ENCODE peak calls at places on chromosomes 13 and 19, in nine cellular contexts. U is RWPE1, K is cardiac muscle cell, X is progenitor cell of endocrine pancreas, N is neural progenitor cell, T is heart right ventricle, M is fibroblast of the aortic adventitia, O is PC-3, L is AG04449. Z is an unnamed sample.
A peak's percentile ranks its signal among the peaks of the same experiment; 100 is the strongest.

GRCh38 chr13:101979825-101980224 is 422.0 kb downstream of the FGF14 start:
- DNase-seq in U (no peak), N (no peak), O (no peak), K (no peak), X (no peak), L (no peak), M (no peak), T (no peak), Z (no peak)

GRCh38 chr13:89856512-89856911 is 1491.0 kb upstream of the MIR17HG start:
- DNase-seq in K (no peak), N (no peak), T (no peak), X (no peak), O (no peak), U (no peak), M (no peak), L (no peak), Z (no peak)

GRCh38 chr13:49616688-49617065 is 11.6 kb upstream of the ARL11 start:
- DNase-seq in X (no peak), U (no peak), L (no peak), T (no peak), K (no peak), N (no peak), O (no peak), M (no peak), Z (no peak)

GRCh38 chr13:72716776-72717175 is 10.7 kb downstream of the MZT1 start:
- DNase-seq in M (no peak), T (no peak), O (no peak), L (no peak), K (no peak), N (no peak), X (no peak), U (no peak), Z (no peak)

GRCh38 chr19:57620673-57621348 is 6.8 kb downstream of the ZNF134 start:
- DNase-seq in X (no peak), T (no peak), O (no peak), M (peak; percentile 9), N (no peak), K (no peak), U (no peak), L (no peak), Z (no peak)

GRCh38 chr19:18287836-18288772 is 6.7 kb upstream of the JUND start:
- DNase-seq in M (no peak), N (peak; percentile 89), T (no peak), L (no peak), K (peak; percentile 60), O (no peak), X (no peak), U (no peak), Z (no peak)

GRCh38 chr19:48271531-48272151 is 1.8 kb downstream of the ZNF114 start:
- DNase-seq in N (peak; percentile 76), M (peak; percentile 50), K (peak; percentile 61), O (peak; percentile 23), L (no peak), U (peak; percentile 23), T (peak; percentile 40), X (peak; percentile 29), Z (no peak)

GRCh38 chr13:51912091-51912490 is 50.3 kb downstream of the CCDC70 start:
- DNase-seq in L (no peak), K (no peak), T (no peak), N (no peak), M (no peak), O (peak; percentile 52), X (no peak), U (no peak), Z (no peak)

GRCh38 chr19:17719730-17720486 is 628 bp downstream of the MAP1S start:
- DNase-seq in K (no peak), N (peak; percentile 37), U (peak; percentile 76), T (no peak), M (no peak), O (peak; percentile 34), X (no peak), L (no peak), Z (no peak)

GRCh38 chr13:48678316-48678715 is 24.6 kb downstream of the CYSLTR2 start:
- DNase-seq in X (no peak), T (no peak), N (peak; percentile 7), M (no peak), U (no peak), O (no peak), L (no peak), K (no peak), Z (no peak)

GRCh38 chr13:54312885-54313284 is 1284.3 kb downstream of the OLFM4 start:
- DNase-seq in X (no peak), N (no peak), O (no peak), U (no peak), M (no peak), T (no peak), K (no peak), L (no peak), Z (no peak)

GRCh38 chr19:5271145-5271544 is 69.5 kb downstream of the PTPRS start:
- DNase-seq in X (no peak), N (no peak), U (no peak), M (no peak), K (no peak), O (peak; percentile 37), L (no peak), T (no peak), Z (no peak)

GRCh38 chr19:46748325-46749109 is 2.3 kb upstream of the STRN4 start:
- DNase-seq in M (peak; percentile 76), U (no peak), T (peak; percentile 64), L (no peak), K (peak; percentile 78), X (peak; percentile 35), O (peak; percentile 63), N (peak; percentile 87), Z (no peak)

GRCh38 chr13:39417643-39418042 is 185.3 kb downstream of the LHFPL6 start:
- DNase-seq in X (no peak), T (no peak), M (peak; percentile 57), L (peak; percentile 21), U (peak; percentile 8), O (peak; percentile 48), K (no peak), N (peak; percentile 49), Z (no peak)

GRCh38 chr13:95087746-95088305 is 213.4 kb downstream of the ABCC4 start:
- DNase-seq in O (peak; percentile 69), K (no peak), M (peak; percentile 50), N (no peak), L (no peak), U (no peak), T (no peak), X (no peak), Z (no peak)

GRCh38 chr19:45470147-45471081 is 2.6 kb downstream of the FOSB start:
- DNase-seq in O (peak; percentile 84), M (peak; percentile 47), L (no peak), K (peak; percentile 51), T (no peak), U (peak; percentile 48), X (no peak), N (no peak), Z (no peak)

GRCh38 chr13:111518161-111518791 is 197.8 kb downstream of the TEX29 start:
- DNase-seq in U (no peak), M (no peak), O (no peak), N (no peak), T (no peak), L (no peak), X (no peak), K (no peak), Z (peak; percentile 49)

GRCh38 chr13:40261361-40261760 is 405.1 kb downstream of the FOXO1 start:
- DNase-seq in X (no peak), N (no peak), K (no peak), O (no peak), M (no peak), T (no peak), L (no peak), U (no peak), Z (no peak)

GRCh38 chr19:16078311-16078758 is 2.0 kb downstream of the TPM4 start:
- DNase-seq in X (no peak), M (no peak), K (peak; percentile 29), N (peak; percentile 61), L (no peak), O (peak; percentile 67), T (peak; percentile 33), U (no peak), Z (peak; percentile 39)

DNA sequence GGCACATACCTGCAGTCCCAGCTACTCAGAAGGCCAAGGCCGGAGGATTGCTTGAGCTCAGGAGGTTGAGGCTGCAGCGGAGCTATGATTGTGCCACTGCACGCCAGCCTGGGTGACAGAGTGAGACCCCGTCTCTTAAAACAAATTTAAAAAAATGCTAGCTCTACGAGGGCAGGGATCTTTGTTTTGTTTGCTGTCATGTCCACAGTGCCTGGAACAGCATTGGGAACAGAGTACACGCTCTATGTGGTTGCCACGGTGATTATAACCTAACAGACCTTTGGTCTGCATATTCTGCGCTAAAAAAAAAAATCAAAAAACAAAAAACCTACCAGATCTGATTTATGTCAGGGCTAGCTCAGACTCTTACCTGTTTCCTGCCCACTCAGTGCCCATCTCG is 2.2 kb upstream of the SHFL start:
- DNase-seq in K (no peak), L (no peak), N (no peak), O (no peak), M (no peak), T (no peak), U (no peak), X (no peak), Z (no peak)
- TF ChIP-seq CTCF in K (no peak), L (no peak), N (no peak), O (no peak), M (no peak), T (no peak), U (no peak), X (no peak), Z (no peak)

GRCh38 chr13:97255515-97255999 is 33.4 kb downstream of the MBNL2 start:
- DNase-seq in K (no peak), T (no peak), L (no peak), O (no peak), X (no peak), U (no peak), M (no peak), N (no peak), Z (no peak)
- TF ChIP-seq CTCF in K (no peak), T (no peak), L (no peak), O (no peak), X (no peak), U (no peak), M (no peak), N (no peak), Z (no peak)

GRCh38 chr19:12838182-12838890 is at the start of gene MAST1:
- DNase-seq in M (no peak), N (peak; percentile 91), L (no peak), T (no peak), O (peak; percentile 80), K (peak; percentile 86), U (no peak), X (peak; percentile 51), Z (no peak)
- TF ChIP-seq CTCF in M (peak; percentile 34), N (peak; percentile 66), L (peak; percentile 38), T (peak; percentile 37), O (peak; percentile 56), K (no peak), U (peak; percentile 77), X (peak; percentile 71), Z (peak; percentile 77)

DNA sequence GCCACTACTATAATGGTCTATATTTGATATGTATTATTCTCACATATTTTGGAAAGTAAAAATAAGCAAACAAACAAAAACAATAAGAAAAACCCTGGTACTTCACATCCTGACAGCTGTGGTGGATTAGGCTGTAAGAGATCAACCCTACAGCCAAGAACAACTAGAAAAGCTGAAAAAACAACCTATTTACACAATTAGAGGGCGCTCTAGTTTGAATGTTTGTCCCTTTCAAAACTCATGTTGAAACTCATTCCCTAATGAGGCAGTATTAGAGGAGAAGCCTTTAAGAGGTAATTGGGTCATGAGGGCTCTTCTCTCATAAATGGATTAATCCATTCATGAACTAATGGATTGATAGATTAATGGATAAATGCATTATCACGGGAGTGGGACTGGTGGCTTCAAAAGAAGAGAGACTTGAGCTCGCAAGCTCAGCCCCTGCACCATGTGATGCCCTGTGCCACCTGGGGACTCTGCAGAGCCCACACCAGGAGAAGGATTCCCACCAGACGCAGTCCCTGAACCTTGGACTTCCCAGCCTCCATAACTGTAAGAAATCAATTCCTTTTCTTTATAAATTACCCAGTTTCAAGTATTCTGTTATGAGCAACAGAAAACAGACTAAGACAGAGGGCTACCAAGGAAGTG is 733.9 kb upstream of the ARGLU1 start:
- DNase-seq in N (peak; percentile 50), T (no peak), O (peak; percentile 2), U (no peak), L (no peak), M (no peak), K (peak; percentile 2), X (no peak), Z (no peak)
- TF ChIP-seq CTCF in N (peak; percentile 62), T (no peak), O (no peak), U (no peak), L (no peak), M (no peak), K (peak; percentile 37), X (peak; percentile 16), Z (no peak)